ENCODE peak calls at places on chromosomes 13 and 19, in ten cellular contexts. One of them, this sample, is unnamed.

GRCh38 chr13:51914137-51914493 is 52.3 kb downstream of the CCDC70 start:
- DNase-seq in HFF-Myc: no peak
- DNase-seq in fibroblast of lung: no peak
- DNase-seq in SW 1271: no peak
- DNase-seq in lower lobe of right lung: no peak
- DNase-seq in aorta: no peak
- DNase-seq in MV-4-11: peak
- DNase-seq in kidney glomerular epithelial cell: no peak
- DNase-seq in IMR-90: no peak
- DNase-seq in activated naive CD4-positive, alpha-beta T cell treated with anti-CD3 and anti-CD28 coated beads, Interleukin-2, amount 50 U/mL, for 16 hours: no peak
- DNase-seq in this sample: no peak

GRCh38 chr13:107612376-107612775 is 603.0 kb downstream of the LIG4 start:
- DNase-seq in HFF-Myc: no peak
- DNase-seq in fibroblast of lung: no peak
- DNase-seq in SW 1271: no peak
- DNase-seq in lower lobe of right lung: no peak
- DNase-seq in aorta: no peak
- DNase-seq in MV-4-11: no peak
- DNase-seq in kidney glomerular epithelial cell: no peak
- DNase-seq in IMR-90: no peak
- DNase-seq in activated naive CD4-positive, alpha-beta T cell treated with anti-CD3 and anti-CD28 coated beads, Interleukin-2, amount 50 U/mL, for 16 hours: no peak
- DNase-seq in this sample: no peak

GRCh38 chr13:109385161-109385560 is 401.2 kb downstream of the IRS2 start:
- DNase-seq in HFF-Myc: no peak
- DNase-seq in fibroblast of lung: peak
- DNase-seq in SW 1271: no peak
- DNase-seq in lower lobe of right lung: no peak
- DNase-seq in aorta: no peak
- DNase-seq in MV-4-11: peak
- DNase-seq in kidney glomerular epithelial cell: no peak
- DNase-seq in IMR-90: peak
- DNase-seq in activated naive CD4-positive, alpha-beta T cell treated with anti-CD3 and anti-CD28 coated beads, Interleukin-2, amount 50 U/mL, for 16 hours: no peak
- DNase-seq in this sample: no peak

GRCh38 chr19:45200614-45201013 is 22.0 kb downstream of the BLOC1S3 start:
- DNase-seq in HFF-Myc: peak
- DNase-seq in fibroblast of lung: peak
- DNase-seq in SW 1271: no peak
- DNase-seq in lower lobe of right lung: no peak
- DNase-seq in aorta: no peak
- DNase-seq in MV-4-11: peak
- DNase-seq in kidney glomerular epithelial cell: no peak
- DNase-seq in IMR-90: peak
- DNase-seq in activated naive CD4-positive, alpha-beta T cell treated with anti-CD3 and anti-CD28 coated beads, Interleukin-2, amount 50 U/mL, for 16 hours: no peak
- DNase-seq in this sample: no peak

GRCh38 chr19:34430738-34431625 is 2.8 kb downstream of the UBA2 start:
- DNase-seq in HFF-Myc: peak
- DNase-seq in fibroblast of lung: peak
- DNase-seq in SW 1271: peak
- DNase-seq in lower lobe of right lung: no peak
- DNase-seq in aorta: no peak
- DNase-seq in MV-4-11: peak
- DNase-seq in kidney glomerular epithelial cell: peak
- DNase-seq in IMR-90: peak
- DNase-seq in activated naive CD4-positive, alpha-beta T cell treated with anti-CD3 and anti-CD28 coated beads, Interleukin-2, amount 50 U/mL, for 16 hours: no peak
- DNase-seq in this sample: peak

GRCh38 chr19:49590971-49591730 is at the start of gene PRR12:
- DNase-seq in HFF-Myc: no peak
- DNase-seq in fibroblast of lung: peak
- DNase-seq in SW 1271: peak
- DNase-seq in lower lobe of right lung: peak
- DNase-seq in aorta: peak
- DNase-seq in MV-4-11: peak
- DNase-seq in kidney glomerular epithelial cell: peak
- DNase-seq in IMR-90: peak
- DNase-seq in activated naive CD4-positive, alpha-beta T cell treated with anti-CD3 and anti-CD28 coated beads, Interleukin-2, amount 50 U/mL, for 16 hours: peak
- DNase-seq in this sample: peak

GRCh38 chr19:17107546-17108452 is 32.2 kb downstream of the MYO9B start:
- DNase-seq in HFF-Myc: peak
- DNase-seq in fibroblast of lung: peak
- DNase-seq in SW 1271: peak
- DNase-seq in lower lobe of right lung: peak
- DNase-seq in aorta: peak
- DNase-seq in MV-4-11: peak
- DNase-seq in kidney glomerular epithelial cell: peak
- DNase-seq in IMR-90: peak
- DNase-seq in activated naive CD4-positive, alpha-beta T cell treated with anti-CD3 and anti-CD28 coated beads, Interleukin-2, amount 50 U/mL, for 16 hours: no peak
- DNase-seq in this sample: peak

GRCh38 chr19:13492128-13492527 is 14.2 kb downstream of the CACNA1A start:
- DNase-seq in HFF-Myc: no peak
- DNase-seq in fibroblast of lung: peak
- DNase-seq in SW 1271: peak
- DNase-seq in lower lobe of right lung: no peak
- DNase-seq in aorta: no peak
- DNase-seq in MV-4-11: no peak
- DNase-seq in kidney glomerular epithelial cell: no peak
- DNase-seq in IMR-90: peak
- DNase-seq in activated naive CD4-positive, alpha-beta T cell treated with anti-CD3 and anti-CD28 coated beads, Interleukin-2, amount 50 U/mL, for 16 hours: no peak
- DNase-seq in this sample: no peak

GRCh38 chr19:37007587-37008220 is 70.5 kb upstream of the ZNF420 start:
- DNase-seq in HFF-Myc: peak
- DNase-seq in fibroblast of lung: peak
- DNase-seq in SW 1271: no peak
- DNase-seq in lower lobe of right lung: peak
- DNase-seq in aorta: peak
- DNase-seq in MV-4-11: no peak
- DNase-seq in kidney glomerular epithelial cell: no peak
- DNase-seq in IMR-90: no peak
- DNase-seq in activated naive CD4-positive, alpha-beta T cell treated with anti-CD3 and anti-CD28 coated beads, Interleukin-2, amount 50 U/mL, for 16 hours: peak
- DNase-seq in this sample: no peak

GRCh38 chr19:46845959-46846459 is 4.6 kb downstream of the AP2S1 start:
- DNase-seq in HFF-Myc: no peak
- DNase-seq in fibroblast of lung: no peak
- DNase-seq in SW 1271: no peak
- DNase-seq in lower lobe of right lung: no peak
- DNase-seq in aorta: no peak
- DNase-seq in MV-4-11: peak
- DNase-seq in kidney glomerular epithelial cell: no peak
- DNase-seq in IMR-90: no peak
- DNase-seq in activated naive CD4-positive, alpha-beta T cell treated with anti-CD3 and anti-CD28 coated beads, Interleukin-2, amount 50 U/mL, for 16 hours: no peak
- DNase-seq in this sample: no peak

GRCh38 chr13:94061316-94061715 is 418.2 kb downstream of the DCT start:
- DNase-seq in HFF-Myc: peak
- DNase-seq in fibroblast of lung: peak
- DNase-seq in SW 1271: no peak
- DNase-seq in lower lobe of right lung: no peak
- DNase-seq in aorta: no peak
- DNase-seq in MV-4-11: no peak
- DNase-seq in kidney glomerular epithelial cell: peak
- DNase-seq in IMR-90: peak
- DNase-seq in activated naive CD4-positive, alpha-beta T cell treated with anti-CD3 and anti-CD28 coated beads, Interleukin-2, amount 50 U/mL, for 16 hours: no peak
- DNase-seq in this sample: no peak

GRCh38 chr19:48487944-48488343 is 18.8 kb downstream of the CYTH2 start:
- DNase-seq in HFF-Myc: no peak
- DNase-seq in fibroblast of lung: peak
- DNase-seq in SW 1271: peak
- DNase-seq in lower lobe of right lung: no peak
- DNase-seq in aorta: peak
- DNase-seq in MV-4-11: no peak
- DNase-seq in kidney glomerular epithelial cell: peak
- DNase-seq in IMR-90: peak
- DNase-seq in activated naive CD4-positive, alpha-beta T cell treated with anti-CD3 and anti-CD28 coated beads, Interleukin-2, amount 50 U/mL, for 16 hours: no peak
- DNase-seq in this sample: peak

GRCh38 chr19:18698321-18699167 is 15.1 kb downstream of the CRTC1 start:
- DNase-seq in HFF-Myc: no peak
- DNase-seq in fibroblast of lung: no peak
- DNase-seq in SW 1271: no peak
- DNase-seq in lower lobe of right lung: no peak
- DNase-seq in aorta: no peak
- DNase-seq in MV-4-11: no peak
- DNase-seq in kidney glomerular epithelial cell: no peak
- DNase-seq in IMR-90: no peak
- DNase-seq in activated naive CD4-positive, alpha-beta T cell treated with anti-CD3 and anti-CD28 coated beads, Interleukin-2, amount 50 U/mL, for 16 hours: no peak
- DNase-seq in this sample: no peak

GRCh38 chr19:48489608-48490216 is 20.5 kb downstream of the CYTH2 start:
- DNase-seq in HFF-Myc: no peak
- DNase-seq in fibroblast of lung: no peak
- DNase-seq in SW 1271: peak
- DNase-seq in lower lobe of right lung: peak
- DNase-seq in aorta: peak
- DNase-seq in MV-4-11: peak
- DNase-seq in kidney glomerular epithelial cell: peak
- DNase-seq in IMR-90: peak
- DNase-seq in activated naive CD4-positive, alpha-beta T cell treated with anti-CD3 and anti-CD28 coated beads, Interleukin-2, amount 50 U/mL, for 16 hours: peak
- DNase-seq in this sample: peak

GRCh38 chr19:30686252-30686762 is 314.1 kb downstream of the ZNF536 start:
- DNase-seq in HFF-Myc: no peak
- DNase-seq in fibroblast of lung: peak
- DNase-seq in SW 1271: no peak
- DNase-seq in lower lobe of right lung: no peak
- DNase-seq in aorta: no peak
- DNase-seq in MV-4-11: no peak
- DNase-seq in kidney glomerular epithelial cell: no peak
- DNase-seq in IMR-90: no peak
- DNase-seq in activated naive CD4-positive, alpha-beta T cell treated with anti-CD3 and anti-CD28 coated beads, Interleukin-2, amount 50 U/mL, for 16 hours: no peak
- DNase-seq in this sample: no peak

GRCh38 chr19:913080-913748 is at the start of gene R3HDM4:
- DNase-seq in HFF-Myc: no peak
- DNase-seq in fibroblast of lung: peak
- DNase-seq in SW 1271: peak
- DNase-seq in lower lobe of right lung: peak
- DNase-seq in aorta: peak
- DNase-seq in MV-4-11: peak
- DNase-seq in kidney glomerular epithelial cell: peak
- DNase-seq in IMR-90: peak
- DNase-seq in activated naive CD4-positive, alpha-beta T cell treated with anti-CD3 and anti-CD28 coated beads, Interleukin-2, amount 50 U/mL, for 16 hours: peak
- DNase-seq in this sample: peak

GRCh38 chr13:71968025-71968424 is 101.0 kb upstream of the DACH1 start:
- DNase-seq in HFF-Myc: no peak
- DNase-seq in fibroblast of lung: peak
- DNase-seq in SW 1271: peak
- DNase-seq in lower lobe of right lung: no peak
- DNase-seq in aorta: no peak
- DNase-seq in MV-4-11: no peak
- DNase-seq in kidney glomerular epithelial cell: no peak
- DNase-seq in IMR-90: no peak
- DNase-seq in activated naive CD4-positive, alpha-beta T cell treated with anti-CD3 and anti-CD28 coated beads, Interleukin-2, amount 50 U/mL, for 16 hours: no peak
- DNase-seq in this sample: no peak

GRCh38 chr19:42480335-42481095 is 37.8 kb upstream of the CXCL17 start:
- DNase-seq in HFF-Myc: no peak
- DNase-seq in fibroblast of lung: peak
- DNase-seq in SW 1271: peak
- DNase-seq in lower lobe of right lung: no peak
- DNase-seq in aorta: no peak
- DNase-seq in MV-4-11: peak
- DNase-seq in kidney glomerular epithelial cell: no peak
- DNase-seq in IMR-90: peak
- DNase-seq in activated naive CD4-positive, alpha-beta T cell treated with anti-CD3 and anti-CD28 coated beads, Interleukin-2, amount 50 U/mL, for 16 hours: no peak
- DNase-seq in this sample: no peak

GRCh38 chr19:2047449-2048103 is 3.5 kb downstream of the MKNK2 start:
- DNase-seq in HFF-Myc: no peak
- DNase-seq in fibroblast of lung: no peak
- DNase-seq in SW 1271: no peak
- DNase-seq in lower lobe of right lung: peak
- DNase-seq in aorta: peak
- DNase-seq in MV-4-11: peak
- DNase-seq in kidney glomerular epithelial cell: no peak
- DNase-seq in IMR-90: no peak
- DNase-seq in activated naive CD4-positive, alpha-beta T cell treated with anti-CD3 and anti-CD28 coated beads, Interleukin-2, amount 50 U/mL, for 16 hours: no peak
- DNase-seq in this sample: no peak